ENCODE peak calls at places on chromosome 14, in nine cellular contexts. A, I, V, C, S, Q, F, L and B are unnamed samples.

GRCh38 chr14:94593749-94594431 is 12.7 kb downstream of the SERPINA5 start:
- DNase-seq in Q (no peak), V (no peak), C (no peak), A (no peak), L (no peak), I (no peak), S (no peak), F (no peak), B (no peak)

GRCh38 chr14:45679852-45680251 is 426.9 kb upstream of the MIS18BP1 start:
- DNase-seq in V (no peak), L (no peak), A (no peak), F (peak; percentile 29), C (no peak), I (no peak), S (peak; percentile 9), Q (no peak), B (peak; percentile 15)

GRCh38 chr14:68612049-68612448 is 180.8 kb downstream of the ZFP36L1 start:
- DNase-seq in I (no peak), F (peak; percentile 40), L (no peak), V (peak; percentile 21), A (no peak), S (no peak), Q (peak; percentile 45), C (no peak), B (no peak)

GRCh38 chr14:44606576-44606975 is 99.5 kb upstream of the FSCB start:
- DNase-seq in I (no peak), C (no peak), L (no peak), V (no peak), F (no peak), Q (no peak), A (no peak), S (no peak), B (no peak)

GRCh38 chr14:87133073-87133815 is 859.7 kb downstream of the GALC start:
- DNase-seq in Q (peak; percentile 19), V (no peak), I (no peak), S (peak; percentile 22), A (no peak), C (peak; percentile 18), F (no peak), L (no peak), B (no peak)

GRCh38 chr14:95244587-95244986 is 75.1 kb downstream of the CLMN start:
- DNase-seq in L (no peak), S (no peak), Q (no peak), I (no peak), F (no peak), V (no peak), C (no peak), A (no peak), B (no peak)

GRCh38 chr14:52182853-52183252 is 84.6 kb upstream of the PTGDR start:
- DNase-seq in I (no peak), L (no peak), C (no peak), S (no peak), A (no peak), Q (no peak), V (no peak), F (no peak), B (no peak)

GRCh38 chr14:99256483-99256874 is 15.5 kb downstream of the BCL11B start:
- DNase-seq in I (no peak), S (no peak), A (no peak), L (no peak), Q (no peak), F (no peak), C (no peak), V (no peak), B (no peak)

GRCh38 chr14:64760146-64760755 is 56.0 kb downstream of the PLEKHG3 start:
- DNase-seq in L (peak; percentile 91), Q (no peak), I (peak; percentile 71), S (peak; percentile 65), A (peak; percentile 76), V (peak; percentile 77), C (peak; percentile 82), F (peak; percentile 56), B (peak; percentile 24)

GRCh38 chr14:64760916-64761315 is 56.7 kb downstream of the PLEKHG3 start:
- DNase-seq in F (no peak), C (no peak), I (no peak), A (no peak), S (no peak), V (no peak), Q (no peak), L (no peak), B (no peak)

GRCh38 chr14:64758711-64759554 is 54.7 kb downstream of the PLEKHG3 start:
- DNase-seq in I (peak; percentile 63), Q (peak; percentile 62), F (peak; percentile 95), V (no peak), A (peak; percentile 65), L (peak; percentile 71), C (no peak), S (peak; percentile 92), B (no peak)

GRCh38 chr14:64758025-64758521 is 53.8 kb downstream of the PLEKHG3 start:
- DNase-seq in F (peak; percentile 28), L (no peak), C (peak; percentile 54), I (no peak), S (peak; percentile 88), Q (no peak), V (no peak), A (peak; percentile 52), B (no peak)

GRCh38 chr14:64759555-64759938 is 55.3 kb downstream of the PLEKHG3 start:
- DNase-seq in Q (no peak), C (no peak), I (no peak), V (no peak), F (no peak), S (no peak), L (no peak), A (peak; percentile 53), B (no peak)
- H3K4me1 ChIP-seq in Q (peaks cover 80% of the 10 kb centered on the region), C (peaks cover 22% of the 10 kb centered on the region), I (peaks cover 51% of the 10 kb centered on the region), V (peaks cover 39% of the 10 kb centered on the region), F (peaks cover 42% of the 10 kb centered on the region), S (peaks cover 30% of the 10 kb centered on the region), L (peaks cover 90% of the 10 kb centered on the region), A (peaks cover 24% of the 10 kb centered on the region), B (peaks cover 43% of the 10 kb centered on the region)

GRCh38 chr14:59281613-59282012 is 93.1 kb downstream of the DAAM1 start:
- DNase-seq in F (peak; percentile 69), A (no peak), C (no peak), L (no peak), I (no peak), S (peak; percentile 54), V (no peak), Q (no peak), B (no peak)

GRCh38 chr14:59278111-59278510 is 89.6 kb downstream of the DAAM1 start:
- DNase-seq in F (peak; percentile 88), L (peak; percentile 67), A (no peak), V (no peak), Q (no peak), S (no peak), C (no peak), I (no peak), B (peak; percentile 85)

GRCh38 chr14:59283380-59283779 is 94.9 kb downstream of the DAAM1 start:
- DNase-seq in S (no peak), I (no peak), C (no peak), L (no peak), A (no peak), F (peak; percentile 52), V (no peak), Q (no peak), B (no peak)

GRCh38 chr14:59282366-59282765 is 93.9 kb downstream of the DAAM1 start:
- DNase-seq in Q (no peak), F (peak; percentile 60), A (no peak), S (no peak), L (no peak), V (no peak), I (no peak), C (no peak), B (no peak)

GRCh38 chr14:59280961-59281360 is 92.5 kb downstream of the DAAM1 start:
- DNase-seq in L (no peak), S (no peak), A (no peak), I (no peak), F (no peak), C (no peak), V (no peak), Q (no peak), B (no peak)
- H3K4me1 ChIP-seq in L (peaks cover 69% of the 10 kb centered on the region), S (no peaks in the 10 kb centered on the region), A (peaks cover 1% of the 10 kb centered on the region), I (no peaks in the 10 kb centered on the region), F (peaks cover 12% of the 10 kb centered on the region), C (peaks cover 3% of the 10 kb centered on the region), V (peaks cover under 1% of the 10 kb centered on the region), Q (peaks cover 70% of the 10 kb centered on the region), B (peaks cover 42% of the 10 kb centered on the region)

GRCh38 chr14:100281286-100282082 is 24.8 kb downstream of the SLC25A29 start:
- DNase-seq in V (peak; percentile 73), I (no peak), S (no peak), L (no peak), F (no peak), Q (no peak), A (peak; percentile 17), C (no peak), B (no peak)

GRCh38 chr14:100282083-100282350 is 24.2 kb downstream of the SLC25A29 start:
- DNase-seq in L (no peak), Q (no peak), S (no peak), A (peak; percentile 24), F (no peak), I (no peak), V (no peak), C (no peak), B (no peak)

GRCh38 chr14:100285021-100285912 is 21.0 kb downstream of the SLC25A29 start:
- DNase-seq in A (peak; percentile 87), I (peak; percentile 81), S (peak; percentile 93), L (peak; percentile 81), F (peak; percentile 64), Q (peak; percentile 68), C (peak; percentile 71), V (peak; percentile 89), B (no peak)

GRCh38 chr14:100283984-100284881 is 22.0 kb downstream of the SLC25A29 start:
- DNase-seq in Q (no peak), F (no peak), L (no peak), V (peak; percentile 55), S (peak; percentile 57), I (no peak), C (no peak), A (peak; percentile 44), B (no peak)

DNA sequence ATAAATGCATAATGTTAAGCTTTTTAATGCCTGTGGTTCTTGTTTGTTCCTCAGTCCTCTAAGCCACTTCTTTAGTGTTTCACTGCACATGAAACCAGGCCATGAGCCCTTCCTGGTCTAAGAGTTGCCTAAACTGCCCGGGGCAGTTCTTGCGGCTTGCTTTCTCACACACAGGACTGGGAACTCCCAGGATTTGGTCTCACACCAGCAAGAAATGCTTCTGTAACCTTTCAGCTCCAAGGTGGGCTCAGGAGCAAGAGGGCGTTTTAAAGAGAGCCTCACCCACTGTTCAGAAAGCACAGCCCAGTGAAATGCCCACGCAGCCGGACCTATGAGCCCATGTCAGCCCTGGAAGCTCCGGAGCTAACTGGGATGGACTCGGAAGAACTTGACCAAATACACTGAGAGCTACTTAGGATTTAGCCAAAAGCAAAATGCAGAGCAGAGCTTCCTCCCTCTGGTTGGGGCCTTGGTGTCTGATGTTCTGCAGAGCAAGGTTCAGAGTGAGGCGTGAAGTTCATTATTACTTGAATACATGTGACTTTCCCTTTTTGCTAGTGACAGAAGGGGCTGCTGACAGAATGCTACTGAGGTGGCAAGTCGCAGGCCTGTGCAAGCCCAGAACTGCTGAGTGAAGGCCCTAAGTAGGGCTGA is 23.4 kb downstream of the SLC25A29 start:
- DNase-seq in S (no peak), I (no peak), A (peak; percentile 23), C (no peak), L (no peak), F (no peak), V (peak; percentile 53), Q (no peak), B (no peak)
- H3K4me1 ChIP-seq in S (peaks cover 2% of the 10 kb centered on the region), I (peaks cover 3% of the 10 kb centered on the region), A (no peaks in the 10 kb centered on the region), C (peaks cover 6% of the 10 kb centered on the region), L (peaks cover 15% of the 10 kb centered on the region), F (peaks cover 12% of the 10 kb centered on the region), V (peaks cover 51% of the 10 kb centered on the region), Q (peaks cover 82% of the 10 kb centered on the region), B (peaks cover 5% of the 10 kb centered on the region)

GRCh38 chr14:105458571-105458970 is 16.1 kb upstream of the CRIP2 start:
- DNase-seq in F (no peak), Q (no peak), V (no peak), I (no peak), A (peak; percentile 64), C (no peak), S (no peak), L (no peak), B (no peak)

GRCh38 chr14:105460116-105460515 is 14.5 kb upstream of the CRIP2 start:
- DNase-seq in S (no peak), Q (no peak), I (no peak), V (no peak), F (no peak), A (no peak), C (no peak), L (no peak), B (no peak)

GRCh38 chr14:105455766-105456660 is 18.6 kb upstream of the CRIP2 start:
- DNase-seq in V (no peak), S (no peak), C (no peak), F (no peak), A (peak; percentile 60), Q (no peak), I (no peak), L (no peak), B (no peak)

GRCh38 chr14:105456736-105457703 is 17.6 kb upstream of the CRIP2 start:
- DNase-seq in L (no peak), C (no peak), V (no peak), Q (no peak), I (no peak), S (no peak), F (no peak), A (peak; percentile 64), B (no peak)

GRCh38 chr14:105458010-105458409 is 16.6 kb upstream of the CRIP2 start:
- DNase-seq in V (no peak), Q (no peak), C (no peak), A (no peak), L (no peak), I (no peak), S (no peak), F (no peak), B (no peak)
- H3K4me1 ChIP-seq in V (no peaks in the 10 kb centered on the region), Q (peaks cover 11% of the 10 kb centered on the region), C (no peaks in the 10 kb centered on the region), A (no peaks in the 10 kb centered on the region), L (no peaks in the 10 kb centered on the region), I (no peaks in the 10 kb centered on the region), S (no peaks in the 10 kb centered on the region), F (no peaks in the 10 kb centered on the region), B (no peaks in the 10 kb centered on the region)